ENCODE peak calls at places on chromosomes 6 and 20, in seven cellular contexts. N is upper lobe of right lung, Y is ovary, S is astrocyte, W is GM23338, K is hepatocyte, C is mesenchymal stem cell. R is an unnamed sample.

GRCh38 chr6:69796081-69796626 is 656 bp downstream of the LMBRD1 start:
- DNase-seq in C (peak; percentile 56), K (peak; percentile 74), N (no peak), Y (no peak), W (peak; percentile 87), S (peak; percentile 56), R (peak; percentile 17)

GRCh38 chr6:98836962-98837944 is 2.9 kb downstream of the POU3F2 start:
- DNase-seq in N (no peak), S (peak; percentile 33), W (no peak), K (no peak), C (no peak), Y (no peak), R (peak; percentile 12)

GRCh38 chr20:41173161-41173721 is 35.9 kb downstream of the PLCG1 start:
- DNase-seq in C (peak; percentile 68), W (peak; percentile 84), S (peak; percentile 31), K (peak; percentile 82), Y (peak; percentile 92), N (peak; percentile 88), R (peak; percentile 76)

GRCh38 chr6:135939216-135939610 is 87.7 kb downstream of the PDE7B start:
- DNase-seq in Y (peak; percentile 42), K (peak; percentile 46), S (no peak), W (no peak), N (no peak), C (no peak), R (no peak)

GRCh38 chr6:110760589-110760988 is 54.7 kb downstream of the CDK19 start:
- DNase-seq in N (no peak), C (no peak), S (no peak), Y (no peak), W (no peak), K (no peak), R (no peak)

GRCh38 chr20:58086763-58087566 is 141.5 kb downstream of the ANKRD60 start:
- DNase-seq in C (no peak), N (no peak), Y (no peak), K (peak; percentile 64), W (peak; percentile 80), S (no peak), R (peak; percentile 39)

GRCh38 chr20:51404297-51405060 is 138.0 kb downstream of the NFATC2 start:
- DNase-seq in W (no peak), Y (no peak), K (no peak), C (peak; percentile 94), S (peak; percentile 39), N (peak; percentile 67), R (no peak)

GRCh38 chr20:32968833-32969241 is 35.4 kb downstream of the SUN5 start:
- DNase-seq in C (no peak), S (no peak), Y (no peak), N (peak; percentile 57), K (no peak), W (no peak), R (no peak)

GRCh38 chr20:45833030-45833882 is at the start of gene SNX21:
- DNase-seq in S (peak; percentile 92), K (peak; percentile 91), C (peak; percentile 97), W (peak; percentile 93), N (peak; percentile 91), Y (peak; percentile 93), R (peak; percentile 89)

GRCh38 chr6:46221221-46221793 is 50.5 kb upstream of the ENPP5 start:
- DNase-seq in N (no peak), K (peak; percentile 69), Y (no peak), S (no peak), C (peak; percentile 33), W (peak; percentile 80), R (peak; percentile 5)

GRCh38 chr6:154981071-154981373 is 14.1 kb upstream of the TIAM2 start:
- DNase-seq in C (no peak), W (no peak), Y (no peak), N (no peak), S (no peak), K (peak; percentile 76), R (no peak)

GRCh38 chr6:16914184-16914583 is 152.9 kb upstream of the ATXN1 start:
- DNase-seq in W (no peak), Y (no peak), N (no peak), K (no peak), S (no peak), C (no peak), R (no peak)

GRCh38 chr6:38025431-38025830 is 205.9 kb downstream of the ZFAND3 start:
- DNase-seq in S (no peak), C (no peak), Y (no peak), K (no peak), W (no peak), N (no peak), R (no peak)

GRCh38 chr6:155123520-155123919 is 128.4 kb downstream of the TIAM2 start:
- DNase-seq in C (no peak), W (peak; percentile 27), N (no peak), K (no peak), Y (no peak), S (no peak), R (no peak)

GRCh38 chr20:46546293-46546692 is 4.2 kb downstream of the OCSTAMP start:
- DNase-seq in C (no peak), K (no peak), Y (no peak), S (no peak), W (no peak), N (no peak), R (no peak)

GRCh38 chr6:118377711-118378414 is 170.2 kb upstream of the PLN start:
- DNase-seq in W (peak; percentile 74), C (no peak), Y (no peak), S (no peak), K (no peak), N (peak; percentile 73), R (no peak)

GRCh38 chr6:156988276-156989158 is 211.3 kb downstream of the ARID1B start:
- DNase-seq in Y (no peak), K (peak; percentile 38), N (no peak), S (peak; percentile 27), C (peak; percentile 57), W (peak; percentile 47), R (no peak)

GRCh38 chr6:18028332-18028731 is 40.9 kb upstream of the KIF13A start:
- DNase-seq in C (no peak), S (no peak), N (no peak), W (no peak), Y (no peak), K (no peak), R (no peak)

GRCh38 chr6:56649053-56649769 is 6.5 kb upstream of the DST start:
- DNase-seq in C (peak; percentile 85), Y (no peak), S (no peak), K (peak; percentile 27), W (no peak), N (no peak), R (no peak)

GRCh38 chr6:90214461-90214860 is 82.2 kb downstream of the BACH2 start:
- DNase-seq in Y (no peak), N (no peak), S (no peak), C (no peak), K (no peak), W (no peak), R (no peak)

GRCh38 chr20:42703744-42704143 is 486.0 kb downstream of the PTPRT start:
- DNase-seq in C (no peak), K (no peak), Y (no peak), W (no peak), N (no peak), S (no peak), R (no peak)

GRCh38 chr6:5510331-5510730 is 249.0 kb downstream of the FARS2 start:
- DNase-seq in C (no peak), Y (no peak), W (peak; percentile 35), S (no peak), K (no peak), N (no peak), R (no peak)

GRCh38 chr6:123994891-123995635 is 191.4 kb downstream of the NKAIN2 start:
- DNase-seq in N (no peak), W (no peak), C (no peak), Y (no peak), S (no peak), K (no peak), R (no peak)

GRCh38 chr6:125789167-125789566 is 1.6 kb upstream of the NCOA7 start:
- DNase-seq in K (no peak), C (no peak), N (no peak), Y (no peak), S (no peak), W (no peak), R (no peak)

GRCh38 chr6:3546121-3546520 is 89.3 kb upstream of the SLC22A23 start:
- DNase-seq in N (no peak), W (no peak), S (no peak), C (no peak), K (no peak), Y (no peak), R (no peak)

GRCh38 chr20:45087115-45087785 is 13.7 kb downstream of the KCNS1 start:
- DNase-seq in W (no peak), C (no peak), K (no peak), N (no peak), Y (no peak), S (no peak), R (no peak)

GRCh38 chr6:34547921-34548644 is 8.0 kb downstream of the SPDEF start:
- DNase-seq in C (no peak), W (no peak), Y (no peak), K (no peak), N (no peak), S (no peak), R (no peak)

DNA sequence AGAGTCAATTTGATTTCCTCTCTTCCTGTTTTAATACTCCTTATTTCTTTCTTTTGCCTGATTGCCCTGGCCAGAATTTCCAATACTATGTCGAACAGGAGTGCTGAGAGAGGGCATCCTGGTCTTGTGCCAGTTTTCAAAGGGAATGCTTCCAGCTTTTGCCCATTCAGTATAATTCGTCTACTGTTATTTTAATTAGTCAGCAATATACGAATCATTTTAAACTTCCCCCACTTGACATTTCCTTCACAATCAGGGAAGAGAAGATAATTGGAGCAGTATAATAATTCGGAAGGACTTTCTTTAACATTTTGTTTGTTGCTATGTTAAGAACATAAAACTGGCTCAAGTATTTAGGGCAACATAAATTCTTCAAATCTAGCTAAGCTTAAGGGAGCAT is 860.3 kb upstream of the SLC35B3 start:
- DNase-seq in N (no peak), K (no peak), C (no peak), S (no peak), Y (no peak), W (no peak), R (no peak)
- H3K4me1 ChIP-seq in N (no peaks in the 10 kb centered on the region), K (no peaks in the 10 kb centered on the region), C (no peaks in the 10 kb centered on the region), S (no peaks in the 10 kb centered on the region), Y (no peaks in the 10 kb centered on the region), W (peaks cover 14% of the 10 kb centered on the region), R (no peaks in the 10 kb centered on the region)

GRCh38 chr6:143695106-143696059 is 17.6 kb downstream of the PHACTR2 start:
- DNase-seq in C (no peak), Y (no peak), W (no peak), K (no peak), N (no peak), S (no peak), R (no peak)
- H3K27ac ChIP-seq in C (no peak overlapping the region), Y (no peak overlapping the region), W (no peak overlapping the region), K (peak overlapping the region; percentile 35), N (peak overlapping the region; percentile 37), S (no peak overlapping the region), R (no peak overlapping the region)

DNA sequence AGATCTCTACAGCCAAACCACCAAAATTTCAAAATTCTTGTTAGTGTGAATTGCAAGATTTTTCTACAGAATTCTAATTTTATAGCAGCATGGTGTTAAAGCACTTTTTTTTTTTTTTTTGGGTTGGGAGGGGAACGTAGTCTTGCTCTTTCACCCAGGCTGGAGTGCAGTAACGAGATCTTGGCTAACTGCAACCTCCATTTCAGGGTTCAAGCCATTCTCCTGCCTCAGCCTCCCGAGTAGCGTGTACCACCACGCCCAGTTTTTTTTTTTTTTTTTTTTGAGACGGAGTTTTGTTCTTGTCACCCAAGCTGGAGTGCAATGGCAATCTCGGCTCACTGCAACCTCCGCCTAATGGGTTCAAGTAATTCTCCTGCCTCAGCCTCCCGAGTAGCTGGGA is 11.5 kb downstream of the ARHGAP18 start:
- DNase-seq in C (no peak), N (no peak), S (no peak), K (no peak), Y (no peak), W (no peak), R (no peak)
- H3K4me1 ChIP-seq in C (peaks cover 5% of the 10 kb centered on the region), N (peaks cover 40% of the 10 kb centered on the region), S (peaks cover 13% of the 10 kb centered on the region), K (peaks cover 13% of the 10 kb centered on the region), Y (no peaks in the 10 kb centered on the region), W (no peaks in the 10 kb centered on the region), R (peaks cover 33% of the 10 kb centered on the region)

GRCh38 chr20:19096847-19097246 is 115.6 kb upstream of the SLC24A3 start:
- DNase-seq in Y (no peak), W (no peak), K (no peak), S (no peak), C (no peak), N (no peak), R (no peak)
- H3K27ac ChIP-seq in Y (no peak overlapping the region), W (no peak overlapping the region), K (no peak overlapping the region), S (no peak overlapping the region), C (no peak overlapping the region), N (no peak overlapping the region), R (no peak overlapping the region)

R was measured in SJSA1.